ENCODE peak calls at places on chromosomes 16 and 17, in six cellular contexts. Y, U, A, D, J and H are unnamed samples.
A peak's percentile ranks its signal among the peaks of the same experiment; 100 is the strongest.

GRCh38 chr16:56423584-56424403 is 1.6 kb downstream of the AMFR start:
- DNase-seq in Y (no peak), U (no peak), A (no peak), D (no peak), J (no peak), H (no peak)

GRCh38 chr16:86919531-86920305 is 341.4 kb downstream of the FOXL1 start:
- DNase-seq in Y (no peak), U (no peak), A (no peak), D (no peak), J (no peak), H (no peak)

GRCh38 chr17:72466199-72466598 is 345.4 kb downstream of the SOX9 start:
- DNase-seq in Y (no peak), U (no peak), A (no peak), D (no peak), J (peak; percentile 67), H (peak; percentile 74)

GRCh38 chr16:28310796-28311195 is 18.5 kb downstream of the SBK1 start:
- DNase-seq in Y (no peak), U (no peak), A (no peak), D (no peak), J (no peak), H (no peak)

GRCh38 chr17:51850206-51850605 is 308.3 kb downstream of the CA10 start:
- DNase-seq in Y (no peak), U (no peak), A (no peak), D (peak; percentile 49), J (no peak), H (no peak)

GRCh38 chr17:19391432-19391831 is 4.4 kb upstream of the MFAP4 start:
- DNase-seq in Y (no peak), U (no peak), A (no peak), D (no peak), J (no peak), H (no peak)

GRCh38 chr16:35492225-35492624 is 2032.8 kb downstream of the TP53TG3F start:
- DNase-seq in Y (no peak), U (no peak), A (no peak), D (peak; percentile 68), J (peak; percentile 9), H (no peak)

GRCh38 chr17:81124377-81124776 is 40.9 kb upstream of the PVALEF start:
- DNase-seq in Y (no peak), U (no peak), A (no peak), D (no peak), J (no peak), H (no peak)

GRCh38 chr17:6350806-6351205 is 84.1 kb downstream of the AIPL1 start:
- DNase-seq in Y (no peak), U (no peak), A (no peak), D (no peak), J (no peak), H (no peak)

GRCh38 chr17:28547096-28547622 is 5.3 kb downstream of the UNC119 start:
- DNase-seq in Y (no peak), U (no peak), A (no peak), D (no peak), J (no peak), H (no peak)

GRCh38 chr17:67571478-67571877 is 146.3 kb upstream of the NOL11 start:
- DNase-seq in Y (no peak), U (no peak), A (no peak), D (no peak), J (no peak), H (no peak)

GRCh38 chr16:49282690-49283375 is 1.2 kb upstream of the CBLN1 start:
- DNase-seq in Y (no peak), U (no peak), A (no peak), D (peak; percentile 45), J (no peak), H (no peak)

GRCh38 chr17:74356640-74357465 is 4.8 kb downstream of the BTBD17 start:
- DNase-seq in Y (no peak), U (no peak), A (no peak), D (no peak), J (no peak), H (no peak)

GRCh38 chr17:36198831-36199465 is 2.4 kb upstream of the CCL3L1 start:
- DNase-seq in Y (no peak), U (no peak), A (no peak), D (no peak), J (no peak), H (no peak)